ENCODE peak calls at places on chromosomes 11 and 22, in nine cellular contexts. Y is iris pigment epithelial cell; B is posterior cingulate gyrus; J is LNCaP clone FGC; P is neural progenitor cell; M is nucleus accumbens; N is HuH-7; G is activated naive CD8-positive, alpha-beta T cell treated with anti-CD3 and anti-CD28 coated beads for 36 hours; L is activated CD8-positive, alpha-beta memory T cell treated with anti-CD3 and anti-CD28 coated beads, Interleukin-2, amount 50 U/mL, for 48 hours. Q is an unnamed sample.

GRCh38 chr11:64887757-64888405 is 9.5 kb upstream of the EHD1 start:
- DNase-seq in Y (no peak), B (peak), J (no peak), P (peak), M (peak), N (peak), G (peak), L (peak), Q (no peak)

GRCh38 chr11:71131861-71132260 is 120.5 kb downstream of the SHANK2 start:
- DNase-seq in Y (no peak), B (no peak), J (no peak), P (peak), M (no peak), N (no peak), G (no peak), L (no peak), Q (no peak)

GRCh38 chr11:119380816-119381185 is 689 bp downstream of the USP2 start:
- DNase-seq in Y (no peak), B (no peak), J (no peak), P (peak), M (no peak), N (no peak), G (no peak), L (no peak), Q (no peak)

GRCh38 chr11:118142081-118142480 is 10.5 kb downstream of the SCN4B start:
- DNase-seq in Y (peak), B (no peak), J (no peak), P (no peak), M (no peak), N (no peak), G (no peak), L (no peak), Q (no peak)

GRCh38 chr11:9208726-9209501 is 56.2 kb downstream of the DENND5A start:
- DNase-seq in Y (peak), B (no peak), J (no peak), P (peak), M (no peak), N (no peak), G (no peak), L (no peak), Q (no peak)

GRCh38 chr11:100830978-100831732 is 144.1 kb downstream of the ARHGAP42 start:
- DNase-seq in Y (peak), B (no peak), J (no peak), P (no peak), M (no peak), N (no peak), G (no peak), L (no peak), Q (no peak)

GRCh38 chr11:95711162-95711944 is 78.2 kb downstream of the FAM76B start:
- DNase-seq in Y (peak), B (no peak), J (no peak), P (no peak), M (no peak), N (no peak), G (no peak), L (no peak), Q (no peak)

GRCh38 chr11:104286129-104286528 is 122.2 kb upstream of the PDGFD start:
- DNase-seq in Y (peak), B (no peak), J (no peak), P (no peak), M (no peak), N (no peak), G (no peak), L (no peak), Q (no peak)

GRCh38 chr22:32325811-32326237 is 31.8 kb upstream of the RFPL3 start:
- DNase-seq in Y (no peak), B (no peak), J (no peak), P (no peak), M (no peak), N (no peak), G (no peak), L (peak), Q (no peak)

GRCh38 chr11:47797633-47798032 is 30.5 kb upstream of the FNBP4 start:
- DNase-seq in Y (peak), B (no peak), J (no peak), P (no peak), M (no peak), N (no peak), G (peak), L (no peak), Q (no peak)

GRCh38 chr11:70610561-70610960 is 212.2 kb downstream of the CTTN start:
- DNase-seq in Y (no peak), B (no peak), J (no peak), P (no peak), M (no peak), N (no peak), G (no peak), L (no peak), Q (no peak)

GRCh38 chr22:41256898-41257260 is 16.1 kb upstream of the CHADL start:
- DNase-seq in Y (peak), B (no peak), J (peak), P (peak), M (no peak), N (no peak), G (no peak), L (no peak), Q (no peak)

GRCh38 chr11:67177399-67178281 is 58.6 kb downstream of the KDM2A start:
- DNase-seq in Y (no peak), B (no peak), J (no peak), P (no peak), M (no peak), N (no peak), G (no peak), L (no peak), Q (no peak)

GRCh38 chr11:44774131-44774530 is 47.4 kb downstream of the TSPAN18 start:
- DNase-seq in Y (no peak), B (no peak), J (no peak), P (no peak), M (no peak), N (no peak), G (no peak), L (no peak), Q (no peak)

GRCh38 chr11:123719452-123719851 is 22.0 kb downstream of the ZNF202 start:
- DNase-seq in Y (peak), B (no peak), J (no peak), P (no peak), M (no peak), N (no peak), G (no peak), L (no peak), Q (no peak)

GRCh38 chr11:65503923-65504670 is 5.3 kb downstream of the MALAT1 start:
- DNase-seq in Y (peak), B (no peak), J (no peak), P (no peak), M (no peak), N (no peak), G (no peak), L (no peak), Q (no peak)

GRCh38 chr11:130533113-130533803 is 84.8 kb downstream of the ADAMTS15 start:
- DNase-seq in Y (no peak), B (no peak), J (no peak), P (no peak), M (no peak), N (no peak), G (no peak), L (no peak), Q (no peak)

GRCh38 chr11:110929129-110929528 is 216.9 kb upstream of the ARHGAP20 start:
- DNase-seq in Y (no peak), B (no peak), J (no peak), P (no peak), M (no peak), N (no peak), G (no peak), L (no peak), Q (no peak)

GRCh38 chr11:76233936-76234703 is 27.8 kb upstream of the WNT11 start:
- DNase-seq in Y (peak), B (peak), J (no peak), P (peak), M (no peak), N (peak), G (no peak), L (no peak), Q (peak)

GRCh38 chr11:120098503-120099054 is 39.3 kb downstream of the TRIM29 start:
- DNase-seq in Y (no peak), B (no peak), J (no peak), P (no peak), M (no peak), N (no peak), G (no peak), L (no peak), Q (no peak)

GRCh38 chr11:61120865-61121831 is 18.9 kb downstream of the CD5 start:
- DNase-seq in Y (peak), B (peak), J (peak), P (no peak), M (no peak), N (no peak), G (peak), L (no peak), Q (no peak)

GRCh38 chr11:28337701-28338100 is 229.5 kb downstream of the METTL15 start:
- DNase-seq in Y (peak), B (no peak), J (no peak), P (no peak), M (no peak), N (no peak), G (no peak), L (no peak), Q (no peak)

GRCh38 chr11:125369808-125370207 is 126.3 kb downstream of the FEZ1 start:
- DNase-seq in Y (no peak), B (no peak), J (no peak), P (no peak), M (no peak), N (no peak), G (no peak), L (no peak), Q (no peak)

GRCh38 chr11:131064373-131064991 is 148.2 kb upstream of the SNX19 start:
- DNase-seq in Y (peak), B (peak), J (no peak), P (peak), M (peak), N (peak), G (peak), L (peak), Q (peak)

GRCh38 chr22:25368271-25368670 is 148.8 kb downstream of the CRYBB2 start:
- DNase-seq in Y (peak), B (no peak), J (peak), P (no peak), M (no peak), N (no peak), G (no peak), L (no peak), Q (no peak)

GRCh38 chr11:94140154-94140655 is 11.6 kb downstream of the PANX1 start:
- DNase-seq in Y (no peak), B (no peak), J (no peak), P (no peak), M (no peak), N (no peak), G (no peak), L (no peak), Q (no peak)

GRCh38 chr11:74683279-74683871 is 47.9 kb downstream of the CHRDL2 start:
- DNase-seq in Y (peak), B (peak), J (no peak), P (peak), M (peak), N (peak), G (no peak), L (no peak), Q (peak)

GRCh38 chr22:44108806-44109385 is 71.8 kb upstream of the PARVG start:
- DNase-seq in Y (no peak), B (no peak), J (no peak), P (no peak), M (no peak), N (no peak), G (no peak), L (no peak), Q (no peak)

GRCh38 chr11:762421-763072 is 14.7 kb downstream of the GATD1 start:
- DNase-seq in Y (peak), B (peak), J (no peak), P (no peak), M (peak), N (no peak), G (no peak), L (peak), Q (no peak)

GRCh38 chr11:96309001-96309642 is 33.9 kb downstream of the MAML2 start:
- DNase-seq in Y (no peak), B (no peak), J (no peak), P (peak), M (no peak), N (no peak), G (no peak), L (no peak), Q (no peak)